ENCODE peak calls at places on chromosomes 2 and 18, in six cellular contexts. W is coronary artery; T is uterus; S is activated CD8-positive, alpha-beta memory T cell treated with anti-CD3 and anti-CD28 coated beads, Interleukin-2, amount 50 U/mL, for 48 hours; L is SHP77; Y is stimulated activated CD8-positive, alpha-beta memory T cell treated with anti-CD3 and anti-CD28 coated beads, Interleukin-7, amount 100 ng/mL, for 24 hours. D is an unnamed sample.

GRCh38 chr2:181281206-181281832 is 175.9 kb upstream of the ITGA4 start:
- DNase-seq in T (no peak), L (peak; percentile 25), W (no peak), S (no peak), Y (no peak), D (no peak)

GRCh38 chr18:44914028-44914427 is 233.3 kb downstream of the SETBP1 start:
- DNase-seq in W (no peak), S (no peak), T (no peak), Y (no peak), L (no peak), D (no peak)

GRCh38 chr2:29219374-29219773 is 104.2 kb downstream of the CLIP4 start:
- DNase-seq in W (peak; percentile 68), L (no peak), Y (no peak), S (peak; percentile 35), T (no peak), D (no peak)

GRCh38 chr2:76008001-76008702 is 297.4 kb upstream of the GCFC2 start:
- DNase-seq in Y (no peak), T (no peak), S (no peak), L (no peak), W (no peak), D (no peak)

GRCh38 chr2:10658041-10658913 is 31.5 kb downstream of the NOL10 start:
- DNase-seq in S (no peak), L (no peak), W (no peak), T (no peak), Y (no peak), D (no peak)

GRCh38 chr2:152132321-152132720 is 33.5 kb upstream of the CACNB4 start:
- DNase-seq in Y (no peak), L (no peak), T (no peak), W (no peak), S (no peak), D (no peak)

GRCh38 chr2:66689456-66690051 is 254.6 kb downstream of the MEIS1 start:
- DNase-seq in L (no peak), T (no peak), Y (no peak), S (no peak), W (no peak), D (no peak)

GRCh38 chr18:76336241-76336640 is 158.8 kb downstream of the ZNF516 start:
- DNase-seq in T (no peak), S (no peak), Y (no peak), L (peak; percentile 70), W (no peak), D (no peak)

GRCh38 chr2:20664071-20664390 is 2.9 kb upstream of the GDF7 start:
- DNase-seq in S (no peak), T (no peak), W (no peak), L (no peak), Y (no peak), D (no peak)

GRCh38 chr2:72917138-72917874 is at the start of gene EMX1:
- DNase-seq in L (no peak), W (no peak), T (no peak), S (peak; percentile 71), Y (no peak), D (no peak)

GRCh38 chr2:203586696-203587095 is 51.6 kb upstream of the RAPH1 start:
- DNase-seq in L (no peak), Y (no peak), S (no peak), T (no peak), W (no peak), D (no peak)

GRCh38 chr2:171523339-171523931 is 1.2 kb downstream of the CYBRD1 start:
- DNase-seq in T (peak; percentile 66), Y (no peak), W (peak; percentile 91), L (no peak), S (peak; percentile 65), D (no peak)

GRCh38 chr2:127614731-127615130 is 31.2 kb upstream of the GPR17 start:
- DNase-seq in T (no peak), L (no peak), S (no peak), Y (no peak), W (no peak), D (no peak)

GRCh38 chr2:229910832-229911412 is 10.9 kb downstream of the TRIP12 start:
- DNase-seq in W (no peak), L (no peak), T (no peak), S (no peak), Y (no peak), D (peak; percentile 46)

GRCh38 chr2:185347445-185347844 is 391.2 kb upstream of the FSIP2 start:
- DNase-seq in Y (no peak), W (no peak), L (no peak), S (no peak), T (no peak), D (no peak)

GRCh38 chr2:105839793-105840192 is 95.1 kb downstream of the NCK2 start:
- DNase-seq in W (no peak), S (no peak), L (no peak), T (no peak), Y (no peak), D (no peak)

GRCh38 chr18:61765097-61765496 is 127.7 kb downstream of the RNF152 start:
- DNase-seq in T (peak; percentile 59), W (no peak), L (no peak), S (no peak), Y (no peak), D (no peak)

GRCh38 chr2:44997948-44998347 is 11.3 kb downstream of the SIX2 start:
- DNase-seq in L (no peak), S (no peak), W (no peak), Y (no peak), T (no peak), D (no peak)

GRCh38 chr2:16312771-16313170 is 352.9 kb downstream of the CYRIA start:
- DNase-seq in L (no peak), T (no peak), S (no peak), Y (no peak), W (no peak), D (no peak)

GRCh38 chr2:40844353-40845277 is 392.7 kb upstream of the SLC8A1 start:
- DNase-seq in L (no peak), Y (no peak), T (no peak), W (no peak), S (no peak), D (peak; percentile 20)

GRCh38 chr18:26763745-26764144 is 101.8 kb downstream of the AQP4 start:
- DNase-seq in L (no peak), W (no peak), T (no peak), Y (no peak), S (no peak), D (no peak)

GRCh38 chr2:197079832-197080555 is 153.5 kb upstream of the PGAP1 start:
- DNase-seq in Y (no peak), W (no peak), L (peak; percentile 65), T (peak; percentile 39), S (no peak), D (no peak)

GRCh38 chr2:8679567-8679826 is 2.4 kb upstream of the ID2 start:
- DNase-seq in Y (no peak), S (no peak), L (no peak), W (no peak), T (no peak), D (no peak)

D was measured in CD4-positive, CD25-positive, alpha-beta regulatory T cell.